ENCODE peak calls at places on chromosomes 11 and 22, in nine cellular contexts. Y, J, M, A, S, Z, Q, N and B are unnamed samples.

GRCh38 chr11:4610258-4610935 is 2.4 kb upstream of the TRIM68 start:
- DNase-seq in N (peak), Y (no peak), J (no peak), S (peak), M (no peak), Q (no peak), A (peak), Z (no peak), B (no peak)

GRCh38 chr11:48075637-48076036 is 95.3 kb downstream of the PTPRJ start:
- DNase-seq in J (no peak), Y (no peak), N (no peak), M (no peak), Q (no peak), Z (no peak), A (no peak), S (no peak), B (no peak)

GRCh38 chr22:44091021-44091721 is 67.1 kb downstream of the PARVB start:
- DNase-seq in J (peak), Z (peak), A (no peak), N (peak), Y (no peak), S (no peak), M (peak), Q (no peak), B (no peak)

GRCh38 chr22:29625090-29625825 is 21.8 kb downstream of the NF2 start:
- DNase-seq in N (peak), M (no peak), Q (peak), A (peak), Y (no peak), J (peak), Z (peak), S (peak), B (no peak)

GRCh38 chr11:131370090-131370751 is at the start of gene NTM:
- DNase-seq in A (peak), M (no peak), N (peak), S (peak), Q (no peak), Y (no peak), J (no peak), Z (no peak), B (no peak)

GRCh38 chr11:45252134-45252856 is 33.8 kb downstream of the SYT13 start:
- DNase-seq in N (peak), Z (peak), Q (peak), S (peak), J (peak), A (peak), Y (no peak), M (peak), B (peak)

GRCh38 chr11:58922475-58922874 is 16.8 kb upstream of the GLYATL1 start:
- DNase-seq in S (no peak), Z (no peak), N (no peak), J (no peak), M (no peak), A (no peak), Q (no peak), Y (no peak), B (no peak)

GRCh38 chr11:37689951-37690350 is 1091.9 kb upstream of the RAG2 start:
- DNase-seq in J (no peak), S (no peak), Q (no peak), Y (no peak), M (no peak), N (no peak), Z (no peak), A (no peak), B (no peak)

GRCh38 chr11:36109850-36110606 is 166.2 kb downstream of the LDLRAD3 start:
- DNase-seq in Z (no peak), S (no peak), Q (no peak), A (no peak), N (no peak), Y (no peak), J (no peak), M (no peak), B (no peak)

GRCh38 chr22:33919591-33920501 is at the start of gene LARGE1:
- DNase-seq in Z (peak), A (no peak), S (peak), M (peak), Q (peak), N (peak), J (peak), Y (no peak), B (peak)

GRCh38 chr11:96227244-96227643 is 115.8 kb downstream of the MAML2 start:
- DNase-seq in N (no peak), A (no peak), Z (no peak), Q (no peak), Y (no peak), S (no peak), M (no peak), J (no peak), B (no peak)

GRCh38 chr11:90171359-90171758 is 36.9 kb downstream of the NAALAD2 start:
- DNase-seq in Y (no peak), Q (no peak), A (no peak), N (no peak), J (no peak), Z (no peak), S (no peak), M (no peak), B (no peak)

GRCh38 chr11:123569387-123569786 is 85.0 kb downstream of the SCN3B start:
- DNase-seq in S (no peak), Y (no peak), Q (no peak), Z (no peak), A (no peak), J (no peak), M (no peak), N (no peak), B (no peak)

GRCh38 chr11:74321487-74322188 is 10.2 kb upstream of the P4HA3 start:
- DNase-seq in Q (no peak), M (no peak), A (no peak), N (peak), S (peak), J (no peak), Y (no peak), Z (peak), B (no peak)

GRCh38 chr22:30705710-30706651 is 11.3 kb downstream of the OSBP2 start:
- DNase-seq in J (no peak), Z (no peak), A (no peak), Y (peak), Q (no peak), M (no peak), S (peak), N (no peak), B (no peak)

GRCh38 chr11:116972692-116973091 is 125.5 kb downstream of the SIK3 start:
- DNase-seq in Q (no peak), M (no peak), J (no peak), S (no peak), Z (no peak), Y (no peak), A (no peak), N (no peak), B (no peak)

GRCh38 chr11:61975638-61976419 is 8.4 kb upstream of the FTH1 start:
- DNase-seq in M (no peak), A (no peak), Y (no peak), Z (no peak), S (no peak), Q (no peak), N (peak), J (no peak), B (no peak)

GRCh38 chr22:22886546-22886945 is 1.1 kb upstream of the IGLL5 start:
- DNase-seq in S (no peak), N (no peak), Y (no peak), A (no peak), M (no peak), Z (no peak), J (no peak), Q (no peak), B (no peak)

GRCh38 chr11:6612816-6613136 is 760 bp upstream of the TAF10 start:
- DNase-seq in J (no peak), Q (no peak), N (no peak), Y (no peak), M (no peak), S (no peak), Z (peak), A (no peak), B (no peak)
- TF ChIP-seq CTCF in J (peak), Q (peak), N (peak), Y (peak), M (peak), S (peak), Z (peak), A (peak), B (peak)

DNA sequence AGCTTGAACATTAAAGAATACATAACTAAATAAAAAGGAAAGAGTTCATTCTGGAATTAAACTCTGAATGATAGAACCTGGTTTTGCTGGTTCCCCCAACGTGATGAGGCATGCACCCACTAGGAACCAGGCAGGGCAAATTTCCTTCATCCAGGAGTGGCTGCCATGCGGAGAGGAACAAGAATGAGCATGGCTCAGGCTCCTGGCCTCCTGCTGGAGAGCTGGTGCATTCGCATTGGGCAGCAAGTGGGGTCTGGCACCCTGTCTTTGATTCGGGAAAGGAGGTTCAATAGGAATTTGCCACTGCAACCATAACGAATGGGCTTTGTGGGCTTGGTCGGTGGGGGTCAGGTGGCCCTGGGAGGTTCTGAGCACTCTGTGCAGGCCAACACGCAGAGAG is 169.8 kb upstream of the TENM4 start:
- DNase-seq in N (no peak), M (no peak), J (no peak), Y (no peak), Q (no peak), A (no peak), S (no peak), Z (no peak), B (no peak)
- TF ChIP-seq CTCF in N (no peak), M (no peak), J (no peak), Y (no peak), Q (no peak), A (no peak), S (peak), Z (peak), B (peak)

GRCh38 chr11:414333-414857 is 404 bp downstream of the SIGIRR start:
- DNase-seq in Y (no peak), Z (no peak), A (no peak), Q (peak), J (no peak), N (no peak), S (no peak), M (no peak), B (no peak)

GRCh38 chr11:416757-417621 is 2.2 kb upstream of the SIGIRR start:
- DNase-seq in A (peak), Y (no peak), Q (peak), M (peak), Z (no peak), N (peak), S (no peak), J (no peak), B (peak)

GRCh38 chr11:416051-416756 is 1.4 kb upstream of the SIGIRR start:
- DNase-seq in A (no peak), M (no peak), Y (no peak), Z (no peak), J (no peak), N (no peak), S (no peak), Q (peak), B (no peak)

GRCh38 chr11:417652-418342 is 3.0 kb upstream of the SIGIRR start:
- DNase-seq in N (no peak), A (no peak), J (no peak), M (no peak), Y (no peak), Z (no peak), Q (no peak), S (no peak), B (no peak)

GRCh38 chr11:415640-416041 is 842 bp upstream of the SIGIRR start:
- DNase-seq in Q (peak), A (no peak), Y (no peak), M (no peak), N (no peak), S (no peak), Z (no peak), J (no peak), B (no peak)
- TF ChIP-seq CTCF in Q (no peak), A (no peak), Y (no peak), M (no peak), N (no peak), S (no peak), Z (no peak), J (no peak), B (no peak)

GRCh38 chr11:78815631-78816232 is 241.1 kb upstream of the NARS2 start:
- DNase-seq in Q (no peak), M (no peak), N (no peak), Y (no peak), S (no peak), A (no peak), J (no peak), Z (no peak), B (no peak)

GRCh38 chr11:78811622-78812021 is 237.0 kb upstream of the NARS2 start:
- DNase-seq in S (peak), Q (no peak), M (no peak), N (no peak), Z (no peak), Y (no peak), J (no peak), A (no peak), B (no peak)

GRCh38 chr11:78809931-78810481 is 235.3 kb upstream of the NARS2 start:
- DNase-seq in S (peak), A (peak), M (no peak), Z (no peak), Q (no peak), J (no peak), Y (no peak), N (no peak), B (no peak)

GRCh38 chr11:78810489-78811090 is 235.9 kb upstream of the NARS2 start:
- DNase-seq in A (no peak), Q (no peak), N (no peak), Z (no peak), M (no peak), Y (no peak), J (no peak), S (no peak), B (no peak)

GRCh38 chr11:78812513-78813293 is 238.0 kb upstream of the NARS2 start:
- DNase-seq in S (peak), A (no peak), N (no peak), Z (no peak), M (no peak), Q (no peak), Y (no peak), J (no peak), B (no peak)
- TF ChIP-seq CTCF in S (peak), A (no peak), N (no peak), Z (no peak), M (no peak), Q (no peak), Y (peak), J (no peak), B (no peak)

DNA sequence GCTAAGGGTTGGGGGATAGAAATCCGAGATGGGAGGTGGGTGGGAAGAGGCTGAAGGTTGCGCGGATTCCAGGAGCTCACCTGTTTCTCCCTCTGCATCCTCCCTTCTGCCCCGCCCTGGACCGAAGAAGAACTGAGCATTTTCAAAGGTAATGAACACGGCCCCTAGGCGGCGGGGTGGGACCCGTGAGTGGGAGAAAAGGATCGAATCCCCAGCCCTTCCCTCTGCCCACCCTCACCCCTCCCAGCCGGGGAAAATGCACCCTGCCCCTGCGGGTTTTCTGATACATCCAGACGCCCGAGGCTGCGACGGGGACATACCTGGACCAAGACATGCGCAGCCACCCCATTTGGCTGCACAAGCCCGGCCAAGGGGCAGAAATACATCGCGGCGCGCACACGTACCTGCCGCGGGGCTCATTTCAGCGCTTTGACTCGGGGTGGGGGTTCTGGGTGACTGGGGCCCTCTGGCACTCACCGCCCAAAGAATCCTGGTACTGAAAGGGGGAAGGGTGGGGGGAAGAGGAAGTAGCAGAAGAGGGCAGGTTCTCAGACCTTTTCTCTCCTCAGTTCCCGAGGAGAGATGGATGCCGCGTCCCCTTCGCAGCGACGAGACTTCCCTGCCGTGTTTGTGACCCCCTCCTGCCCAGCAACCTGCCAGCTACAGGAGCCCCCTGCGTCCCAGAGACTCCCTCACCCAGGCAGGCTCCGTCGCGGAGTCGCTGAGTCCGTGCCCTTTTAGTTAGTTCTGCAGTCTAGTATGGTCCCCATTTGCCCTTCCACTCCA is 6.0 kb downstream of the VSIG2 start:
- DNase-seq in N (no peak), M (no peak), Y (no peak), A (no peak), Q (peak), J (peak), S (no peak), Z (no peak), B (no peak)
- TF ChIP-seq CTCF in N (peak), M (no peak), Y (peak), A (peak), Q (no peak), J (peak), S (peak), Z (peak), B (peak)

GRCh38 chr11:127493330-127493729 is 492.8 kb upstream of the KIRREL3 start:
- DNase-seq in N (peak), M (no peak), Q (no peak), A (peak), J (no peak), S (peak), Y (no peak), Z (peak), B (no peak)
- TF ChIP-seq CTCF in N (no peak), M (peak), Q (peak), A (peak), J (peak), S (peak), Y (peak), Z (peak), B (peak)

DNA sequence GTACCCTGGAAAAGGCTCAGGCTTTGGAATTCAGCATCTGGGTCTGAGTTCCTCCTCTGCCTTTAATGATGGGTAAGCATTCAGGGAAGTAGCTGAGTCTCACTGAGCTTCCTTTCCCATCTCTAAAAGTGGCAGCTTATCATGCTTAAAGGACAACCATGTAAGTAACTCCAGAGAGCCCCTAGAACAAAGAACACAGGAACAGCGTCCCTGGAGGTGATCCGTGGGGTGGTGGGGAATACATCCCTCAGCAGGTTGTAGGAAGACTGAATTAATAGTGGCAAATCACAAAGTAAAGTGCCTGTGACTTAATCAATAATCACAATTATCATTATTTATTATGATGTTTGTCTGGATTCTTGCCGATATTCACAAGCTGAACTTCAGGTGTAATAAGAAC is 114.7 kb upstream of the ISX start:
- DNase-seq in S (no peak), N (no peak), M (no peak), A (no peak), Q (no peak), Y (no peak), J (no peak), Z (no peak), B (no peak)
- TF ChIP-seq CTCF in S (no peak), N (no peak), M (no peak), A (no peak), Q (no peak), Y (no peak), J (no peak), Z (no peak), B (no peak)

DNA sequence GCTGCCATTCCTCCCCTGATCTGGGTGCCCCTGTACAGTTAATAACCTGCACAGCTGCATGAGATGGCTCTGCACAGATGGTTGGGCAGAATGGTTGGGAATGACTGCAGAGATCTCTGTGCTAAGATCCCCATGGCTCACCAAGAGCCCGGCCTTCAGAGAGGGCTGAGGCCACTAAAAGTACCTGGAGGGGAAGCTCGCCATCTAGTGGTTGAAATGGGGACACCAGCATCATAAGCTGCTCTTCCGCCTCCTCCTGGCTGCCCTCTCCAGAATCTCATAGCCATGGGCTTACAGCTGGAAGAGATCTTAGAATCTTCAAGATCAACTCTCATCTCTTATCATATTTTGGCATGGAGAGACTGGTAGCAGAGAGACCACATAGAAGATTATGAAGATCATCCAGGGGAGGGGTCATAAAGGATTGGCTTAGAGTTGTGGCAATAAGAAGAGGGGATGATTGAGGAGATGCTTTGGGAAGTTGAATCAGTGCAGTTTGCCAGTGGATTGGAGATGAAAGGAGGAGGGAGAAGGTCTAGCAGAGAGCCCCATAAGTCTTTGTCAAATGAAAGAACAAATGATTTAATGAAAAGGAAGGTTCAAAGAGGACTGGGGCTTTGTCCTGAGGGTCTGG is 22.0 kb upstream of the TLCD5 start:
- DNase-seq in S (peak), Z (peak), N (peak), Q (peak), Y (peak), M (peak), A (peak), J (peak), B (peak)
- TF ChIP-seq CTCF in S (peak), Z (peak), N (peak), Q (peak), Y (peak), M (peak), A (peak), J (peak), B (peak)

GRCh38 chr11:11706022-11706421 is 84.2 kb upstream of the GALNT18 start:
- DNase-seq in Y (no peak), N (no peak), Q (no peak), M (no peak), J (no peak), A (no peak), Z (no peak), S (no peak), B (no peak)

GRCh38 chr11:11697796-11698195 is 76.0 kb upstream of the GALNT18 start:
- DNase-seq in S (no peak), A (no peak), J (no peak), Q (no peak), M (no peak), N (no peak), Z (no peak), Y (no peak), B (no peak)

GRCh38 chr11:11703885-11704284 is 82.1 kb upstream of the GALNT18 start:
- DNase-seq in Z (no peak), Q (no peak), Y (no peak), M (no peak), J (no peak), N (no peak), S (no peak), A (no peak), B (no peak)

DNA sequence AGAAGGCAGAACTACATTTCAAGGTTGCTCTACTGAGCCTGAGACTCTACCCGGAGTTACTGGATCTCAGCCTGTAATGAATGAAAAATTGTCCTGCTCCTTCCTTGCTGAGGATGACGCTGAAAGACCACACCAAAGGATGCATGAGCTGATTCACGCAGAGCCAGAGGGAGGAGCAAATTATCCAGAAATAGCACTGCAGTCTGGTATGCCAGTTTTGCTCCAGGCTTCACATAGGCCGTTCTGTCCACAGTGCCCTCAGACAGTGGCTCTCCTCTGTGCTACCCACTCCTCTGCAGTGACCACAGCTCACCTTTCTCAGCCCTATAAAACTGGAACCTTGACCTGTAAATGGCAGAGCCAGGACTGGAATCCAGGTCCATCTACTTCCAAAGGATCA is 79.3 kb upstream of the GALNT18 start:
- DNase-seq in A (no peak), M (no peak), J (no peak), N (no peak), Q (no peak), Y (no peak), S (peak), Z (no peak), B (no peak)
- TF ChIP-seq CTCF in A (no peak), M (no peak), J (no peak), N (no peak), Q (no peak), Y (no peak), S (peak), Z (no peak), B (no peak)